ENCODE peak calls at places on chromosome 16, in four cellular contexts. O is NCI-H748 treated with DMSO at 0.1 percent for 48 hours, V is T-helper 2 cell, X is aorta. M is an unnamed sample.

GRCh38 chr16:86534779-86535605 is 20.0 kb downstream of the MTHFSD start:
- DNase-seq in V (no peak), X (peak), O (no peak), M (no peak)

GRCh38 chr16:414395-415169 is 10.9 kb upstream of the RAB11FIP3 start:
- DNase-seq in O (no peak), V (no peak), X (no peak), M (peak)

GRCh38 chr16:51121009-51121347 is 30.1 kb downstream of the SALL1 start:
- DNase-seq in V (no peak), O (no peak), X (no peak), M (no peak)

GRCh38 chr16:11232852-11233726 is 22.9 kb downstream of the SOCS1 start:
- DNase-seq in O (no peak), X (peak), V (peak), M (peak)

GRCh38 chr16:75097941-75098897 is 18.4 kb downstream of the LDHD start:
- DNase-seq in X (no peak), O (no peak), V (peak), M (no peak)

GRCh38 chr16:13997933-13998332 is 73.2 kb upstream of the MRTFB start:
- DNase-seq in O (peak), V (no peak), X (no peak), M (no peak)

GRCh38 chr16:10616395-10616743 is 36.0 kb upstream of the EMP2 start:
- DNase-seq in X (no peak), O (no peak), V (no peak), M (no peak)

GRCh38 chr16:1163567-1164055 is 10.7 kb downstream of the CACNA1H start:
- DNase-seq in X (no peak), V (no peak), O (no peak), M (no peak)

GRCh38 chr16:28107232-28107631 is 43.7 kb upstream of the GSG1L start:
- DNase-seq in O (no peak), X (no peak), V (no peak), M (no peak)

GRCh38 chr16:17273142-17273561 is 197.6 kb downstream of the XYLT1 start:
- DNase-seq in V (no peak), X (no peak), O (no peak), M (no peak)

GRCh38 chr16:11665071-11665491 is 3.2 kb upstream of the SNN start:
- DNase-seq in O (no peak), X (no peak), V (peak), M (no peak)

GRCh38 chr16:12627394-12627793 is 176.3 kb downstream of the CPPED1 start:
- DNase-seq in O (no peak), V (no peak), X (no peak), M (no peak)

GRCh38 chr16:66844342-66845079 is at the start of gene CA7:
- DNase-seq in O (no peak), V (no peak), X (no peak), M (no peak)

GRCh38 chr16:593406-593805 is 3.5 kb downstream of the RAB40C start:
- DNase-seq in V (no peak), O (no peak), X (no peak), M (no peak)

GRCh38 chr16:50945136-50945535 is 203.2 kb downstream of the CYLD start:
- DNase-seq in O (no peak), V (no peak), X (no peak), M (no peak)